ENCODE peak calls at places on chromosome 15, in six cellular contexts. N is uterus, B is cardiac muscle cell, P is GM10248, O is tibial artery, H is adrenal gland. T is an unnamed sample.

GRCh38 chr15:42104095-42104891 is 9.9 kb upstream of the PLA2G4D start:
- DNase-seq in N (no peak), B (peak), P (no peak), O (no peak), H (no peak), T (no peak)

GRCh38 chr15:91555307-91555706 is 298.2 kb upstream of the SLCO3A1 start:
- DNase-seq in N (no peak), B (no peak), P (no peak), O (no peak), H (no peak), T (no peak)

GRCh38 chr15:66704019-66704782 is 2.2 kb downstream of the SMAD6 start:
- DNase-seq in N (no peak), B (no peak), P (no peak), O (no peak), H (no peak), T (no peak)

GRCh38 chr15:39786444-39787056 is 3.9 kb upstream of the FSIP1 start:
- DNase-seq in N (no peak), B (peak), P (peak), O (no peak), H (no peak), T (no peak)

GRCh38 chr15:78507831-78508160 is 419 bp downstream of the HYKK start:
- DNase-seq in N (no peak), B (no peak), P (no peak), O (peak), H (no peak), T (no peak)

GRCh38 chr15:94335616-94336015 is 104.3 kb downstream of the MCTP2 start:
- DNase-seq in N (no peak), B (no peak), P (no peak), O (no peak), H (no peak), T (no peak)

GRCh38 chr15:92869263-92869940 is 30.7 kb upstream of the CHD2 start:
- DNase-seq in N (no peak), B (peak), P (no peak), O (no peak), H (peak), T (no peak)

GRCh38 chr15:68410466-68411200 is 21.3 kb downstream of the ITGA11 start:
- DNase-seq in N (peak), B (no peak), P (no peak), O (peak), H (no peak), T (peak)

GRCh38 chr15:62770752-62771151 is 271.8 kb upstream of the TPM1 start:
- DNase-seq in N (no peak), B (peak), P (no peak), O (no peak), H (no peak), T (no peak)

GRCh38 chr15:25176991-25177954 is 222.5 kb downstream of the SNRPN start:
- DNase-seq in N (peak), B (no peak), P (no peak), O (no peak), H (peak), T (peak)

GRCh38 chr15:66838671-66839239 is 136.7 kb downstream of the SMAD6 start:
- DNase-seq in N (no peak), B (peak), P (no peak), O (no peak), H (no peak), T (no peak)

DNA sequence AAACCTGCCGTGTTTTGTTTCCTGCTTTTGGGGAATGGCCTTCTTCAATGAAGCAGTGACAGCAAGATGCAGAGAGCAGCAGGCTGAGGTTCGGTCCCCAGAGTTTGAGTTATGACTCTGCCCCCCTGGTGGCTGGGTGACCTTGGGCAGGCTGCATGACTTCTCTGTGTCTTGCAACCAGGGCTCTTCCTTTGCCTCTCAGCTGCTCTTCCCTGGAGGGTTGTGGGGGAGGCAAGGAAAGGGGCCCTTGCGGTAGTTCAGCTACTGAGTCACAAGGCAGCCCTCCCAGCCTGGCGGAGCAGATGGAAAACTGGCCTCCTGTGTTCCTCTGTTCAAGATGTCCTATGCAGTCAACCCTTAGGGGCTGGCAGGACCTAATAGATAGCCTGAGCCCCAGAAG is 17.1 kb downstream of the CTXND1 start:
- DNase-seq in N (no peak), B (peak), P (peak), O (no peak), H (peak), T (no peak)
- TF ChIP-seq CTCF in N (no peak), B (peak), P (peak), O (peak), H (peak), T (no peak)

GRCh38 chr15:60299452-60300047 is 98.2 kb downstream of the ANXA2 start:
- DNase-seq in N (peak), B (peak), P (no peak), O (no peak), H (no peak), T (no peak)
- TF ChIP-seq CTCF in N (peak), B (peak), P (no peak), O (no peak), H (no peak), T (no peak)

DNA sequence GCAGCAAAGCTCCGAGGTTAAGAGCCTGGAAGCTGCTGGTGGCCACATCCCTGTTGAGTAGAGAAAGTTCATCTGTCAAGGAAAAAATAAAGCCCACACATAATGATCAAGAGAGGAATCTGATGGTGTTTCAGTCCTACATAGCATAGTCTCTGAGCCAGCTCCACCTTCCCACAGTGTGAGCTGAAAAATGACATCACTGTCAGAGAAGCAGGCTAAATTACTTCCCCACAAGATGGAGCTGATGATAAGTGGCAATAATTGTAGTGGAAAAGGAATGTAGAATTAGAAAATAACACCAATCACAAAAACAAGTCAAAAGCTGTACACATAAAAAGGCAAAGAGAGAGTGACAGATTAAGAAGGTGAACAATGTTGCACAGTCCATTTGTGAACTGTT is 84.5 kb downstream of the AQP9 start:
- DNase-seq in N (no peak), B (no peak), P (no peak), O (no peak), H (no peak), T (no peak)
- TF ChIP-seq CTCF in N (no peak), B (no peak), P (no peak), O (no peak), H (no peak), T (no peak)

DNA sequence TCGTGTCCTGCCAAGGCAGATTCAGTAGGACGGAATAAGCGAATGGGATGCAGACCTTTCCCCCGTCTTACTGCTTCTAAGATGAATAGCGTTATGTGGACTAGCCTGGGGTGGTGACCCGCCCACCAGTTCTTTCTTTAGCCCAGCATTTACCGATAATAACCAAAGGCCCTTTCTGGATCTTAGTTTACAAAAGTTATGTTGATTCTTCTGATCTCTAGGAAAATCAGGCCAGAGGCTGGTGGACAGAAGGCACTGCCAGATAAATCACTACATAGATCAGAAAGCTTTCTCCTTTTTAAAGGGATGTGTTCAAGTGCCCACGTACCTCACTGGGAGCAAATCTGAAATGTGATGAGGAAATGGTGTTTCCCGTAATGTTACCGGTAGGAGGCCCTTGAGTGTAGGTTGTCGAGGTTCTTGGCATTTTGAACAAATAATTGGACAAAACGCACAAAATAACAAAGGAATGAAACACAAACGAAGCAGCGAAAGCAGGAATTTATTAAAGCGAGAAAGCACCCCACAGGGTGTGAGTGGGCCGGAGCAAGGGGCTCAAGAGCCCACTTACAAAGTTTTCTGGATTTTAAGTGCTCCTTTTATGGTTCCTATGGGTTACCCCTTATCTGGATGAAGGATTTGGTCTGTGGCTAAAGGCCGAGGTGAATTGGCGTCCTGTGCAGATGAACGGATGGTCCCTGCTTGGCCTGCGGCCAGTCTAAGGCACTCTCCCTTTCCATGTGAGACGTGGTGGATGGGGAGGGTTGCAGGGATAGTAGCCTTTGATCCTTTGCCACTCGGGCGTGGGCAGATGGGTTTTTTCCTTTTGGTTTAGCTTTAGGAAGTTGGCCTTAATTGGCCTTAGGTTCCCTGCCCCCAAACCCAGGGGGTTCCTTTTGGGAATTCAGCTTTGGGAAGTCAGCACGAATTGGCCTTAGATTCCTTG is 977 bp downstream of the SNX1 start:
- DNase-seq in N (no peak), B (peak), P (no peak), O (no peak), H (peak), T (no peak)
- TF ChIP-seq CTCF in N (no peak), B (peak), P (no peak), O (no peak), H (peak), T (no peak)

GRCh38 chr15:45703670-45704328 is 69.0 kb downstream of the SQOR start:
- DNase-seq in N (no peak), B (no peak), P (no peak), O (no peak), H (no peak), T (no peak)
- TF ChIP-seq CTCF in N (no peak), B (peak), P (no peak), O (no peak), H (no peak), T (no peak)